ENCODE peak calls at places on chromosomes 2 and 18, in six cellular contexts. Y is GM23338, T is neural progenitor cell, L is transverse colon, U is hepatocyte, A is keratinocyte. M is an unnamed sample. For H3K27me3, the result is how much of the 10 kb centered on the place peaks cover.

GRCh38 chr2:54624611-54625071 is 98.8 kb upstream of the EML6 start:
- DNase-seq in Y (no peak), T (no peak), L (no peak), U (no peak), A (no peak), M (no peak)

GRCh38 chr18:31891566-31891965 is 51.4 kb downstream of the TRAPPC8 start:
- DNase-seq in Y (no peak), T (no peak), L (no peak), U (no peak), A (no peak), M (no peak)

GRCh38 chr18:49400398-49401072 is 59.9 kb downstream of the DYM start:
- DNase-seq in Y (no peak), T (no peak), L (no peak), U (peak), A (no peak), M (peak)

GRCh38 chr2:172179045-172179742 is 76.5 kb upstream of the DLX2 start:
- DNase-seq in Y (no peak), T (no peak), L (peak), U (no peak), A (no peak), M (peak)

GRCh38 chr2:197675711-197676188 is 363 bp upstream of the RFTN2 start:
- DNase-seq in Y (peak), T (peak), L (no peak), U (peak), A (no peak), M (no peak)

GRCh38 chr2:25032094-25032493 is 9.8 kb upstream of the EFR3B start:
- DNase-seq in Y (no peak), T (no peak), L (no peak), U (peak), A (no peak), M (no peak)

GRCh38 chr18:36532394-36532793 is 234.9 kb downstream of the FHOD3 start:
- DNase-seq in Y (no peak), T (no peak), L (no peak), U (no peak), A (peak), M (no peak)

GRCh38 chr18:5628512-5629255 is 84.9 kb upstream of the EPB41L3 start:
- DNase-seq in Y (peak), T (peak), L (peak), U (peak), A (no peak), M (no peak)

GRCh38 chr18:23864620-23865019 is 149.9 kb upstream of the TTC39C start:
- DNase-seq in Y (no peak), T (no peak), L (no peak), U (no peak), A (no peak), M (no peak)

GRCh38 chr2:117856415-117857210 is 42.1 kb downstream of the DDX18 start:
- DNase-seq in Y (peak), T (no peak), L (no peak), U (no peak), A (peak), M (peak)

GRCh38 chr2:24050041-24050655 is 607 bp downstream of the FKBP1B start:
- DNase-seq in Y (peak), T (peak), L (peak), U (peak), A (no peak), M (no peak)

GRCh38 chr18:23495723-23496440 is 7.4 kb upstream of the RMC1 start:
- DNase-seq in Y (no peak), T (no peak), L (peak), U (no peak), A (peak), M (no peak)

GRCh38 chr2:25844089-25844488 is 34.2 kb downstream of the ASXL2 start:
- DNase-seq in Y (no peak), T (no peak), L (no peak), U (no peak), A (no peak), M (no peak)

GRCh38 chr2:187994464-187995331 is 297.0 kb upstream of the GULP1 start:
- DNase-seq in Y (no peak), T (no peak), L (no peak), U (peak), A (no peak), M (no peak)

GRCh38 chr2:121868652-121869051 is 113.2 kb downstream of the TSN start:
- DNase-seq in Y (no peak), T (no peak), L (no peak), U (no peak), A (no peak), M (no peak)

GRCh38 chr2:59909147-59909546 is 644.3 kb downstream of the BCL11A start:
- DNase-seq in Y (no peak), T (no peak), L (no peak), U (no peak), A (no peak), M (no peak)

GRCh38 chr2:21055879-21056790 is 12.3 kb upstream of the APOB start:
- DNase-seq in Y (no peak), T (no peak), L (no peak), U (peak), A (no peak), M (no peak)

GRCh38 chr18:13447621-13448020 is 229.1 kb downstream of the LDLRAD4 start:
- DNase-seq in Y (peak), T (peak), L (no peak), U (peak), A (no peak), M (peak)

DNA sequence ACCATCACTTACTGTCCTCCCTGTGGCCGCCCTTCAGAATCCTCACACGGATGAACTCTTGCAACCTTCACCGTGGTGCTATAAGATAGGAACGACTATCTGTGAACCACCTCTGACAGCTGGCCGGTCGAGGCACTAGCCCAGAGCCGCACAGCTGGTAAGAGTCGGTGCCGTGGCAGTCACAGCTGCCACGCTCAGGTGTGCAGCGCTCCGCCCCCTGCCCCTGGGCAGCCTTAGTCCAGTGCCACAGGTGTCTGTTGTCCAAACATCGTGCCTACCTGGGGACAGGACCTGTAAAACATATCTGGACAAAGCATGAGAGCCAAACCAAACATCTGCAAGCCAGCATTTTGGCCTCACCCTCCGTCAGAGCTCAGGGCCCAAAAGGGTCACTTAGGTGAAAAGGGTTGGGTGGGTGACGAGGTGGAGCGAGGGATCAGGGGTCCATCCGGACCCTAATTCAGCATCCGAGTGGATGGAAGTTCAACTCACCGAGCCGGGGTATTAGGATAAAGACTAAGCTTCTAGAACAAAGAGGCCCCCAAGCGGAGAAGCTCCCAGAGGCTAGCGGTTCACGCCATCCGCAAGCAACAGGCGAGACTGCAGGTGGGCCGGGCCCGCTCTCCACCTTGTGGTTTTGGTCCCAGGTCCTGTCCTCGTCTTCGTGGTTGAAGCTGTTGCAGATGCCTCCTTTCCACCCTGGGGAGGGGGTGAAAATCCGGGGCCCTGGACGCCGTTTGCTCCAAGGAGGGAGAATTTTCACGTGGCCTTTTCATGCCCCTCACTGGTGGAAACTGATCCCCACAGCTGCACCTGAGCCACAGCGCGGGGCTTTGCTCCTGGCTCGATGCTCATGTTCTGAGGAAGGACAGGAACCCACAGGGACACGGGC is 55.1 kb upstream of the SALL3 start:
- DNase-seq in Y (no peak), T (no peak), L (no peak), U (no peak), A (no peak), M (no peak)
- H3K27me3 ChIP-seq in Y (under half), T (under half), L (under half), U (under half), A (under half), M (under half)

DNA sequence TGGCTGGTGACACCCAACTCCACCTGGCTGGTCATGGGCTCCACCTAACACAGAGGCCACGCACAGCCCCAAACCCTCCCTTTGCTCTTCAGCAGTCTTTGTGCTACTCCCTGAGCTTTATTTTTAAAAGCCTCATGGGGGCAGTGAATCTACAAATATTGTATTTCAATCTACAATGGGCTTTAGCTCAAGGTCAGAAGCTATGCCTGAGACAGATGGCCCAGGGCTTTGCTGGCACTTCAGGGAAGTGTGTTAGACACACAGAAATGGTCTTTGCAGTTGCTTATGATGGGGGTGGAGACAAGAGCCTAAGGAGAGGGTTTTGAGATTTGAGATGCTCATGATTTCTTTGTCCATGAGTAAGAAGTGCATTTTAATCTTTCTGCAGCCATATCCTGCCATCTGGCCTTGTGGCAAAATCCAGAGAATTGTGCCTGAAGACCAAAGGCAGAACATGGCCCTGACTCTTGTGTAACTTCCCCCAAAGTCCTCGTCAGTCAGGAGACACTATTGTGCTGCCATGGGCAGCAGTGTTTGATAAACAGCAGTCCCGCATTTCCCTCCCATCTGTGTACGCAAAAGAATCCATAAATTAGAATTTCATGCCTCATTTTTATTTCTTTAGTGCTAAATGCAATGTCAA is 92.6 kb downstream of the VAPA start:
- DNase-seq in Y (no peak), T (no peak), L (no peak), U (peak), A (no peak), M (no peak)
- TF ChIP-seq CTCF in Y (no peak), T (no peak), L (no peak), U (peak), A (peak), M (no peak)

GRCh38 chr18:74457043-74457742 is at the start of gene DIPK1C:
- DNase-seq in Y (peak), T (peak), L (no peak), U (peak), A (no peak), M (no peak)

GRCh38 chr18:74460825-74461224 is 3.7 kb upstream of the DIPK1C start:
- DNase-seq in Y (no peak), T (no peak), L (no peak), U (no peak), A (no peak), M (no peak)

GRCh38 chr18:74457743-74458465 is 796 bp upstream of the DIPK1C start:
- DNase-seq in Y (peak), T (peak), L (no peak), U (no peak), A (no peak), M (no peak)

GRCh38 chr18:74456409-74457042 is 582 bp downstream of the DIPK1C start:
- DNase-seq in Y (peak), T (peak), L (no peak), U (no peak), A (no peak), M (no peak)

GRCh38 chr18:74459877-74460276 is 2.8 kb upstream of the DIPK1C start:
- DNase-seq in Y (peak), T (peak), L (no peak), U (no peak), A (no peak), M (no peak)
- H3K27me3 ChIP-seq in Y (under half), T (under half), L (under half), U (half or more), A (under half), M (under half)

DNA sequence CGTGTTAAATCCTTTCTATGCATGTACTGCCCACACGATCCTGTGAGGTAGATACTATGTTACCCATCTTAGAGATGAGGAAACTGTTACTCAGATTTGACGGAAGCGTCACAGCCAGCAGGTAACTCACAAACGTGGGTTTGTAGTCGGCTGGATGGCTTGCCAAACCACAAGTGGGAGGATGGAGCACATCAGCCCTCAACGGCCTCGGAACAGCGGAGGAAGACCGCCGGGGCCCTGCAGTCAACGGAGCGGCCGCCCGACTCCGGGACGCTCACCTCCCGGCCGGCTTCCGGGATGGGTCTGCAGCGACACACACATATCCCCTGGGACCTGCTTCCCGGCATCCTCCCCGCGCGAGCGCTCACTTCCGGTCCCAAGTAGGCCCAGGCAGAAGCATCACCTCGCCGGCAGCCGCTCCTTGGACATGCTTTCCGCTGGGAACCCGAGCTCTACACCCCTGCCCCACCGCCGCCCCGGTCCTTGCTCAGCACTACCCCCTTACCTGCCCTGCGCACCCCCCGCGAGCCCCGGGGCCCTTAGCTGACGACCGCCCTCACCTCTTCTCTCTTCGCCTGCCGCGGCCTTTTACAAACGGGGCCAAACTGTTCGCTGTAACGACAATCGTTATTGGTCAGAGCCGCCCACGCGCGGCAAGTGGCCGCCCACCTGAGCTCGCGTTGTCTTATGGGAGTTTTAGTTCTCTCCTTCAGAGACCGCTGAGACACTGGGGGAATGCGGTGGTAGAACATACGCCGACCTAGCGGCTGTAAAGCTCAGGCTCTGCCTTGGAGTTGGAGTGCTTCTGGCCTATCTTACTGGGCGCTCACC is at the start of gene C2orf42:
- DNase-seq in Y (peak), T (peak), L (peak), U (peak), A (peak), M (peak)
- TF ChIP-seq CTCF in Y (peak), T (peak), L (no peak), U (peak), A (no peak), M (peak)

GRCh38 chr2:64451051-64451450 is 2.9 kb upstream of the LGALSL start:
- DNase-seq in Y (no peak), T (no peak), L (no peak), U (no peak), A (no peak), M (no peak)
- H3K27me3 ChIP-seq in Y (under half), T (under half), L (under half), U (under half), A (under half), M (under half)